ENCODE peak calls at places on chromosomes 3 and 15, in seven cellular contexts. U is AG09319; L is naive thymus-derived CD4-positive, alpha-beta T cell; Z is activated CD8-positive, alpha-beta memory T cell treated with anti-CD3 and anti-CD28 coated beads for 48 hours; A is CD8-positive, alpha-beta memory T cell; T is stimulated activated naive B cell treated with anti-CD40 and anti-IgM and Interleukin-4, amounts not matched to agents 10 μg/mL and 1 μg/mL and 100 μg/mL, for 72 hours; Q is choroid plexus epithelial cell. D is an unnamed sample.

GRCh38 chr15:38080651-38081271 is 146.3 kb downstream of the TMCO5A start:
- DNase-seq in A (no peak), U (no peak), L (no peak), T (no peak), Q (peak; percentile 42), Z (no peak), D (no peak)

GRCh38 chr15:63050737-63051700 is 8.5 kb downstream of the TPM1 start:
- DNase-seq in L (no peak), Z (no peak), T (no peak), A (no peak), U (no peak), Q (peak; percentile 72), D (no peak)

GRCh38 chr15:66838671-66839239 is 136.7 kb downstream of the SMAD6 start:
- DNase-seq in A (no peak), Z (no peak), L (no peak), U (no peak), T (no peak), Q (peak; percentile 77), D (no peak)

GRCh38 chr3:49966233-49966942 is 26.4 kb downstream of the RBM6 start:
- DNase-seq in Q (no peak), A (no peak), U (no peak), L (no peak), T (no peak), Z (no peak), D (no peak)

GRCh38 chr3:59040902-59041301 is 8.9 kb downstream of the CFAP20DC start:
- DNase-seq in Z (no peak), A (no peak), Q (peak; percentile 33), L (no peak), U (peak; percentile 22), T (no peak), D (no peak)

GRCh38 chr15:60972866-60973265 is 256.2 kb downstream of the RORA start:
- DNase-seq in U (peak; percentile 31), Z (no peak), Q (peak; percentile 71), L (no peak), A (no peak), T (no peak), D (no peak)

GRCh38 chr15:49855917-49856637 is 235.2 kb downstream of the DTWD1 start:
- DNase-seq in Q (peak; percentile 99), A (no peak), T (no peak), Z (no peak), L (no peak), U (peak; percentile 98), D (no peak)

GRCh38 chr3:127754411-127755304 is 67.7 kb downstream of the MGLL start:
- DNase-seq in L (no peak), T (peak; percentile 87), Q (no peak), Z (peak; percentile 18), A (no peak), U (no peak), D (no peak)

D was measured in brain pericyte.